ENCODE peak calls at places on chromosomes 4 and X, in six cellular contexts. G is mammary epithelial cell, J is GM12878, R is Karpas-422, X is HepG2, F is fibroblast of lung. Z is an unnamed sample. For H3K4me1 and H3K9me3, the result is how much of the 10 kb centered on the place peaks cover.

GRCh38 chr4:56871357-56871993 is 36.2 kb upstream of the REST start:
- DNase-seq in G (no peak), J (no peak), R (no peak), X (no peak), F (peak), Z (peak)

GRCh38 chr4:98203406-98204235 is 57.6 kb upstream of the RAP1GDS1 start:
- DNase-seq in G (no peak), J (peak), R (peak), X (no peak), F (no peak), Z (no peak)

GRCh38 chr4:85489273-85489672 is 14.3 kb downstream of the ARHGAP24 start:
- DNase-seq in G (no peak), J (no peak), R (peak), X (no peak), F (peak), Z (peak)

GRCh38 chr4:175916636-175917351 is 104.7 kb upstream of the GPM6A start:
- DNase-seq in G (no peak), J (no peak), R (no peak), X (no peak), F (no peak), Z (no peak)

GRCh38 chr4:111923786-111924185 is 221.5 kb upstream of the FAM241A start:
- DNase-seq in G (peak), J (no peak), R (no peak), X (no peak), F (peak), Z (no peak)

GRCh38 chr4:139177049-139177887 is at the start of gene ELF2:
- DNase-seq in G (peak), J (no peak), R (peak), X (peak), F (peak), Z (peak)

GRCh38 chrX:40299502-40300118 is 201.9 kb upstream of the BCOR start:
- DNase-seq in G (no peak), J (no peak), R (peak), X (no peak), F (no peak), Z (no peak)

GRCh38 chrX:140292188-140292587 is 212.7 kb downstream of the SOX3 start:
- DNase-seq in G (no peak), J (no peak), R (no peak), X (no peak), F (no peak), Z (no peak)

GRCh38 chr4:52949336-52949735 is 87.2 kb downstream of the RASL11B start:
- DNase-seq in G (no peak), J (no peak), R (no peak), X (no peak), F (no peak), Z (no peak)

GRCh38 chrX:38379088-38379487 is 26.7 kb downstream of the OTC start:
- DNase-seq in G (no peak), J (no peak), R (no peak), X (no peak), F (no peak), Z (peak)

GRCh38 chr4:12472082-12472481 is 1012.1 kb downstream of the RAB28 start:
- DNase-seq in G (no peak), J (no peak), R (peak), X (peak), F (no peak), Z (no peak)

GRCh38 chrX:123487674-123488073 is 245.2 kb downstream of the THOC2 start:
- DNase-seq in G (no peak), J (no peak), R (no peak), X (no peak), F (peak), Z (peak)

GRCh38 chr4:71239365-71239764 is 99.5 kb upstream of the SLC4A4 start:
- DNase-seq in G (peak), J (no peak), R (no peak), X (no peak), F (peak), Z (no peak)

GRCh38 chr4:64539234-64539849 is 130.1 kb upstream of the TECRL start:
- DNase-seq in G (peak), J (peak), R (peak), X (peak), F (peak), Z (peak)

GRCh38 chr4:152921284-152921683 is 14.8 kb upstream of the FHDC1 start:
- DNase-seq in G (no peak), J (no peak), R (no peak), X (no peak), F (no peak), Z (no peak)

GRCh38 chr4:184387351-184387750 is 87.0 kb downstream of the IRF2 start:
- DNase-seq in G (no peak), J (no peak), R (peak), X (no peak), F (no peak), Z (no peak)

DNA sequence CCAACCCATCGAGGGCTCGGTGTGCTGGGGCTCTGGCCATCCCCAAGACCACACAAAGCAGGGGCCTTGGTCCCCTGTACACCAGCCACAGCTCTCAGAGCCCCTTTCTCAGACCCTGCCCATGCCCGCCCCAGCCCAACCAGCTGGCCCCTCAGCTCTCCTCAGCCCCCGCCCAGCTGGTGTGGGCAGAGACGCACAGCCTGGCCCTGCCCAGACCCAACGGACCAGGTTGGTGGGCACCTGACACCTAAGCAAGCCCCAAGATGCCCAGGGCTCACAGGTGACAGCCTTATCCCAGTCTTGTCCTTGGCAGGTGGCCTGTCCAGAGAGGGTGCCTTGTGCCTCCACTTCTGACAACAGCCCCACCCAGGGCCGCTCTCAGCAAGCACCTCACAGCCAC is 42.4 kb downstream of the FAM53A start:
- DNase-seq in G (no peak), J (no peak), R (no peak), X (no peak), F (no peak), Z (no peak)
- H3K4me1 ChIP-seq in G (under half), J (under half), R (under half), X (under half), F (under half), Z (under half)

GRCh38 chr4:117096886-117097285 is 11.5 kb upstream of the TRAM1L1 start:
- DNase-seq in G (no peak), J (no peak), R (no peak), X (no peak), F (no peak), Z (no peak)

GRCh38 chr4:117096462-117096861 is 11.1 kb upstream of the TRAM1L1 start:
- DNase-seq in G (no peak), J (no peak), R (no peak), X (no peak), F (no peak), Z (no peak)

GRCh38 chr4:117093581-117093980 is 8.2 kb upstream of the TRAM1L1 start:
- DNase-seq in G (no peak), J (no peak), R (no peak), X (no peak), F (peak), Z (peak)
- H3K9ac ChIP-seq in G (no peak), J (no peak), R (no peak), X (no peak), F (no peak), Z (no peak)

GRCh38 chrX:143082537-143082936 is 56.8 kb downstream of the SPANXN4 start:
- DNase-seq in G (no peak), J (no peak), R (no peak), X (no peak), F (no peak), Z (no peak)
- H3K9me3 ChIP-seq in G (under half), J (under half), R (under half), X (half or more), F (under half), Z (under half)

GRCh38 chr4:40288547-40288946 is 46.6 kb upstream of the CHRNA9 start:
- DNase-seq in G (no peak), J (no peak), R (peak), X (no peak), F (no peak), Z (no peak)
- H3K4me1 ChIP-seq in G (under half), J (under half), R (under half), X (under half), F (under half), Z (under half)

GRCh38 chr4:1873776-1874175 is 2.6 kb downstream of the NSD2 start:
- DNase-seq in G (no peak), J (no peak), R (no peak), X (no peak), F (no peak), Z (no peak)
- H3K9ac ChIP-seq in G (no peak), J (peak), R (peak), X (peak), F (no peak), Z (no peak)

DNA sequence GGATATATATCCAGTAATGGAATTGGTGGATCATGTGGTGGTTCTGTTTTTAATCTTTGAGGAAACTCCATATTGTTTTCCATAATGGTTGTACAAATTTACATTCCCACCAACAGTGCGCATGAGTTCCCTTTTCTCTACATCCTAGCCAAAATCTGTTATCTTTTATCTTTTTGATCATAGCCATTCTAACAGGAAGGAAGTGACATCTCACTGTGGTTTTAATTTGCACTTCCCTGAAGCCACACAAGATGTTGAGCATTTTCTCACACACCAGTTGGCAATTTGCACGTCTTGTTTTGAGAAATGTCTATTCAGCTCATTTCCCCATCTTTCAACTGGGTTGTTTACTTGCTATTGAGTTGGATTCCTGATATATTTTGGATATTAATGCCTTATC is 194.9 kb downstream of the CBLL2 start:
- DNase-seq in G (no peak), J (no peak), R (no peak), X (no peak), F (no peak), Z (no peak)
- H3K9me3 ChIP-seq in G (under half), J (under half), R (under half), X (under half), F (under half), Z (under half)

DNA sequence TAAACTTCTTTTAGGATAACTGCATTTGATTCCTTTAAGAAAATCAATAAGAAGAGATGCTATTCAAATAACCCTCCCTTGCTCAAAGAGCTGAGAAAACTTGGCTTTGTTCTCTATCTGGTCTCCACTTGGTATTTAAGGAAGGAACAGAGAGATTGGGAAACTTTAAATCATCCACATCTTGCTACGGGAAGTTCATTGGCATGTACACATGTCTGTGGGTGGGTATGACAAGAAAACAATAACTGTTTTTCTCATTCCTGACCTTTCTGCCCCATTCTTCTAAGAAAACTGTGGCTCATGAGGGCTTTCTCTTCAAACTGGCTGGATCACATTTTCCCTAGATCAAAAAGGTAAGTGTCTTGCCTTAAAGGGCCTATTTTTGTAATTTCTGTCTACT is 6.0 kb downstream of the SEL1L3 start:
- DNase-seq in G (no peak), J (no peak), R (no peak), X (no peak), F (no peak), Z (peak)
- H3K4me1 ChIP-seq in G (under half), J (under half), R (half or more), X (under half), F (under half), Z (under half)

DNA sequence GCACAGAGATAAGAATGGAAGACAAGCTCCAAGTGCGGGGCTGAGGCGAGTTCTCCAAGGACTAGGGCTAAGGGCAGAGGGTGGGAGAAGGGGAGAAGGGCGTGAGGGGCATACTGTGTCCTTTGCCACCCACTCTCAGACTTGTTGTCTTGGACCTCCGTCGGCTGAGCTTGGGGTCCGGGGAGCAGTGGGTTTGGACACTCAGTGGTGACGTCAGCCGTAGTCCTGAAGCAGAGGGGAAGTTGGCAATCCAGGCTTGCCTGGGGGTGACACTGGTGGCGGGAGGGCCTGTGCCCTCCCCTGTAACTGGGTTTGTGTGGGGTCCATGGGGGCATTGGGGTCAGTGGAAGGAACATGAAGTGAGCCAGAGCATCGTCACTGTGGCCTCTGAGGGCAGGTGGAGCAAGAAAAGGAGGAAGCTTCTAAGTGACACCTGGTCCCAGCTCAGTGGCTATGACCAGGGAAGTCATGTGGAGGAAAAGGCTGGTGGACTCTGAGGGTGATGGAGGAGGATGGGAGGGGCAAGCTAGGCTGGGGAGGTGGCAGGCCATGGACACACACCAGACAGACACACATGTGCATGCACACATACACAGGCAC is 17.6 kb downstream of the CD99 start:
- DNase-seq in G (no peak), J (no peak), R (peak), X (no peak), F (no peak), Z (no peak)
- H3K9ac ChIP-seq in G (no peak), J (no peak), R (no peak), X (no peak), F (peak), Z (no peak)

DNA sequence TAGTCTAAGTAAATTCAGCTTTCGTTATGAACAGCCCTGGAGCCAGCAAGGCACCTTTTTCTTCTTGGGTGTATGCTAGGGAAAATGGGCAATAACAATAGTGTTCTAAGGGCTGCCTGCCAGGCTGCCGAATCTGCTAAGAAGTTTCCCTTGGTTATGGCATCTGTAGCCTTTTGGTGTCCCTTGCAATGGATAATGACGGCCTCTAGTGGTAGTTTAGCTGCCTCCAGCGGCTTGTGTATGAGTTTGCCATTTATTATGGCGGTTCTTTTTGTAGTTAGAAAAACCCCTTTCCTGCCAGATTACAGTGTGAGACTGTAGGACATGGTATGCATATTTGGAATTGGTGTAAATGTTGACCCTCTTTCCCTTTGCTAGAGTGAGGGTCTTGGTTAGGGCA is 78.9 kb upstream of the SPIN4 start:
- DNase-seq in G (no peak), J (no peak), R (no peak), X (no peak), F (no peak), Z (no peak)
- H3K9me3 ChIP-seq in G (under half), J (under half), R (under half), X (under half), F (under half), Z (under half)

DNA sequence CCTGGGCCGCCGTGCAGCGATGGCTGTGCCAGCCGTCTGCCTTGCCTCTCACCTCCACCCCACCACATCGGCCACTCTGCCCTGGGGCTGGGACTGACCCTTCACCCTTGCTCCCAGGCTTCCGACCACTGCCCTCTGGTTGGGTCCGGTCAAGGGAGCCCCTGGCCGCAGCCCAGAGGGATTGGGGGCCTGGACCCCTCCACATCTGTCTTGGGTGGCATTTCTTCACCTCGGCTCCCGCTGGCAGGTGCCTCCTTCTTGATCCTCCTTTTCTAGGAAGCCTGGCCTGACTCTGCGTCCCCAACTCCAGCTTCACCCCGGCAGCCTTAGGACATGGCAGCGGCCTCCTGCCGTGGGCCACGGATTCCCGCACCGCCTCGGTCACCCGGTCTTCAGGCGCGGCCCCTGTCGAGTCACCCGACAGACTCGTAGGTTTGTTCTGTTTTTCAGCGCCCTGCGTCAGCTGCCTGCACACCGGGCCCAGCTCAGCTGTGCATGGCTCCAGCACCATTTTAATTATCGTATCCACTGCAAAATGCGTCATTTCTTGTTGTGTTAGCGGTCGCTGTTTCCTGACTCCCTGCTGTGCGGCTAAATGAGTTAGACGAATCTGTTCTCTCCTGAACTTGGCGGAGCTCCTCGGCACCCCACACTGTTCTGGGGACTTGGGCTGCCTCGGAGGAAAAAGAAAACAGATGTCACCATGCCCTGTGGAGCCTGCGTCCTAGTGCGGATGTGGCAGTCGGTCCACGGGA is 124.0 kb downstream of the FAM53A start:
- DNase-seq in G (no peak), J (no peak), R (no peak), X (no peak), F (no peak), Z (no peak)
- H3K4me1 ChIP-seq in G (under half), J (under half), R (under half), X (under half), F (under half), Z (under half)

Z was measured in adipocyte.